ENCODE peak calls at places on chromosome 10, in six cellular contexts. D is caudate nucleus, V is right cardiac atrium, O is lower lobe of right lung, S is dorsolateral prefrontal cortex, W is left ventricle myocardium inferior. Z is an unnamed sample.

GRCh38 chr10:14995964-14996565 is 36.9 kb downstream of the MEIG1 start:
- DNase-seq in D (no peak), V (no peak), O (no peak), S (no peak), W (no peak), Z (no peak)

GRCh38 chr10:132654121-132654571 is 116.6 kb downstream of the INPP5A start:
- DNase-seq in D (no peak), V (no peak), O (peak), S (no peak), W (no peak), Z (peak)

GRCh38 chr10:71321386-71321785 is 2.3 kb downstream of the SLC29A3 start:
- DNase-seq in D (no peak), V (no peak), O (no peak), S (no peak), W (no peak), Z (no peak)

GRCh38 chr10:80154626-80154977 is 22.1 kb downstream of the PLAC9 start:
- DNase-seq in D (no peak), V (peak), O (no peak), S (no peak), W (no peak), Z (peak)

GRCh38 chr10:133292919-133293809 is 15.5 kb downstream of the TUBGCP2 start:
- DNase-seq in D (no peak), V (no peak), O (no peak), S (no peak), W (no peak), Z (peak)

GRCh38 chr10:86936661-86937501 is 20.5 kb downstream of the MMRN2 start:
- DNase-seq in D (no peak), V (no peak), O (no peak), S (no peak), W (no peak), Z (no peak)

GRCh38 chr10:116733566-116733965 is 8.8 kb downstream of the HSPA12A start:
- DNase-seq in D (no peak), V (no peak), O (no peak), S (no peak), W (no peak), Z (no peak)

GRCh38 chr10:131928248-131929095 is 27.7 kb downstream of the PPP2R2D start:
- DNase-seq in D (no peak), V (no peak), O (no peak), S (no peak), W (peak), Z (peak)

GRCh38 chr10:86233131-86233530 is 133.5 kb downstream of the GRID1 start:
- DNase-seq in D (no peak), V (no peak), O (no peak), S (no peak), W (no peak), Z (no peak)

GRCh38 chr10:99676435-99676834 is 17.1 kb downstream of the ENTPD7 start:
- DNase-seq in D (no peak), V (no peak), O (no peak), S (no peak), W (no peak), Z (no peak)

GRCh38 chr10:99681553-99681952 is 22.2 kb downstream of the ENTPD7 start:
- DNase-seq in D (no peak), V (no peak), O (no peak), S (no peak), W (no peak), Z (no peak)

GRCh38 chr10:99676895-99677294 is 17.6 kb downstream of the ENTPD7 start:
- DNase-seq in D (no peak), V (no peak), O (no peak), S (no peak), W (no peak), Z (no peak)

GRCh38 chr10:99682032-99682431 is 22.7 kb downstream of the ENTPD7 start:
- DNase-seq in D (no peak), V (no peak), O (no peak), S (no peak), W (no peak), Z (no peak)

GRCh38 chr10:99678921-99679320 is 19.6 kb downstream of the ENTPD7 start:
- DNase-seq in D (no peak), V (no peak), O (no peak), S (no peak), W (no peak), Z (no peak)
- H3K27ac ChIP-seq in D (no peak), V (no peak), O (no peak), S (no peak), W (no peak), Z (no peak)

DNA sequence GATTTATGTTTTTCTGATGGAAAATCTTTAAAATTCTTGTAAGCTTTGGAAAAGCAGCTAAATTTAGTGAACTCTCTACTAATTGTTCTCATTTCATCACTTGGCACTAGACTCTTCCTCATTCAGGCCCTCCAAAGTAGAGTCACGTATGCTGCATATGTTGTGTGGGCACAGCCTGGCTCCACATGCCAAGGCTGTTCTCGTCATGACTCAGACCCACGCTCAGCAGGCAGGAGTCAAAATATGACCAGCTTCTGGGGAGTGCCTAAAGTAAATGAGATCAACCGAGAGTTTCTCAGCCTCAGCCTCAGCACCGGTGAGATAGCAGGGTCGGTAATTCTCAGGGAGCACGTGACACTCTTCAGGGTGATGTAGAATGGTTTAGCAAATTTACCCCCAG is 1672.9 kb downstream of the REEP3 start:
- DNase-seq in D (no peak), V (no peak), O (no peak), S (no peak), W (no peak), Z (no peak)
- H3K27ac ChIP-seq in D (no peak), V (no peak), O (no peak), S (no peak), W (no peak), Z (no peak)

DNA sequence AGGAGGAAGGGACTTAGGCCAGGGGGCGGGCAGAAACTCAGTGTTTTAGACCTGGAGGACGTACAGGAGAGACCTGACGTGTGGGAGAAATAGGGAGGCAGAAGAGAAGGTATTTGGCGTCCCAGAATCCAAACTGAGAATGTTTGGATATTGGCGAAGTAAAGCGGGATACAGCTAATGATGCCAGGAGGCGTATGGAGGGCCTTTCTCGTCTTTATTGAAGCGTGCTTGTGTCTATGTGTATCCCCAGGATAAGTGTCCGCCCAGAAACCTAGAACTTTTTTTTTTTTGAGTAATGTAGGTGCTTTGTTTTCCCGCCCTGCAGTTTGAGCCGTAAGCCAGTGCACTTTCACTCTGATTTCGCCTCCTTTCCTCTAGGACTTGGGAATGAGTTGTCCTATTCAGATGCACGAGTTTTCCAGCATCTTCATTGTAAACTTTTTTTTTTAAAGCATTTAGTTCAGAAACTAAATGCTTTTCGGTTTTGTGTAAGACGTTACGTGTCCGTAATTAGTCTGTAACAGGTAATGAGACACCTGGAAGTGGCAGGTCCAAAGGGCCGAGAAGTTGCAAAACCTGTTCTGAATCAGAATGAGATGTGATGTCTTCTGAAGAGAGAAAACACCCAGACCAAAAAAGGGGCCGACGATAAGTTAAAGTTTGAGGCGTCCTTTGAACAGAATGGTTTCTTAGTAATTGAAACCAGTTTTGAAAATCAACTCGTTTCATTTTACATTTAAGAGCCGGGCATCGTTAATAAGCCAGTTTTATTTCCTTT is 742 bp downstream of the ARL5B start:
- DNase-seq in D (no peak), V (no peak), O (no peak), S (no peak), W (no peak), Z (no peak)
- H3K27ac ChIP-seq in D (peak), V (peak), O (peak), S (peak), W (peak), Z (peak)

DNA sequence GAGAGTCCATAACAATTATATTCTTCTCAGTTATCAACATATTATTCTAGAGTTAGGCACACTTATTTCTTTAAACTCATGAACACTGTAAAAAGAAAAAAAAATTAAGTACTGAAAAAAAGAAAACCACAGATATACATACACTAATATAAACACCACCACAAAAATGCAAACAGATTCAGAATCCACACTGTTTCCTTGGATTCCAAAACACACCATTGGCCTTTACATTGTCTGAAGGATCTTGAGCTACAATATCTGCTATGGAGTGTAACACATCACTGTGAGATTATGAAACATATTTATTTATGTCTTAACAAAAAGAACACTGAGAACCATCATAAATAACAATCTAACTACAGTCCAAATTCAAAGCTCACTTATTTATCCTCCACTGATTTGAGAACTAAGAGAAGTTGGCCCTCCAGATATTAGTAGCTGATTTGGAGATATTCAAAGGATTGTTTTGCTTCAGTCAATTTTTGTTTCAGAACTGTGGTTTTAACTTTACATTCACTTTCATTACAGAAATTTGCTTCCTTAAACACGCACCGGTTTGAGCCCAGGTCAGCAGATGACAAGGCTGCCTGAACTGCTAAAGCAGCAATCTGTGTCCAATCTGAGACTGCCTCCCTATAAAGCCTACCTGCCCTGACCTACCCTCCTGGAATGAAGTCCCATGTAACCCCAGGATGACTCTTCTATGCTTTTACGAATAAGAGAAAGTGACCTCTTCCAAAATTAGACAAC is 47.0 kb upstream of the CDK1 start:
- DNase-seq in D (no peak), V (no peak), O (no peak), S (no peak), W (no peak), Z (no peak)
- H3K27ac ChIP-seq in D (no peak), V (no peak), O (peak), S (no peak), W (no peak), Z (peak)